ENCODE peak calls at places on chromosomes 11 and 22, in nine cellular contexts. U, X, Z, H, E, V, P, N and D are unnamed samples.

GRCh38 chr22:50247748-50248147 is 2.9 kb upstream of the TUBGCP6 start:
- DNase-seq in U (no peak), Z (no peak), H (no peak), P (no peak), E (no peak), X (no peak), V (no peak), N (peak; percentile 46), D (no peak)

GRCh38 chr22:48955351-48956311 is 872.0 kb downstream of the BRD1 start:
- DNase-seq in P (no peak), H (no peak), U (no peak), E (no peak), V (no peak), N (no peak), X (no peak), Z (no peak), D (no peak)

GRCh38 chr11:86515297-86516094 is 140.8 kb downstream of the CCDC81 start:
- DNase-seq in Z (peak; percentile 89), U (no peak), P (no peak), N (peak; percentile 86), H (no peak), E (no peak), V (no peak), X (peak; percentile 92), D (no peak)

GRCh38 chr11:118016094-118016493 is 29.9 kb downstream of the IL10RA start:
- DNase-seq in N (no peak), E (no peak), X (no peak), P (no peak), Z (no peak), H (no peak), U (no peak), V (no peak), D (no peak)

GRCh38 chr11:72079776-72080325 is 491 bp downstream of the NUMA1 start:
- DNase-seq in N (no peak), Z (no peak), P (no peak), U (no peak), V (no peak), H (peak; percentile 39), E (peak; percentile 48), X (no peak), D (no peak)

GRCh38 chr11:77559686-77560425 is 29.9 kb upstream of the AQP11 start:
- DNase-seq in H (peak; percentile 86), V (no peak), U (no peak), N (peak; percentile 95), P (no peak), Z (peak; percentile 90), E (peak; percentile 66), X (peak; percentile 76), D (no peak)

GRCh38 chr11:134741453-134742227 is 329.6 kb upstream of the B3GAT1 start:
- DNase-seq in P (no peak), H (no peak), Z (no peak), N (no peak), U (no peak), X (no peak), E (no peak), V (no peak), D (no peak)

GRCh38 chr11:77340501-77340900 is 39.0 kb upstream of the GDPD4 start:
- DNase-seq in X (no peak), E (no peak), Z (no peak), N (no peak), P (no peak), U (no peak), V (no peak), H (no peak), D (no peak)

GRCh38 chr11:46114961-46115360 is 6.3 kb downstream of the PHF21A start:
- DNase-seq in E (no peak), H (no peak), V (no peak), X (no peak), P (no peak), N (no peak), Z (no peak), U (no peak), D (no peak)

GRCh38 chr11:70650075-70650909 is 252.0 kb downstream of the CTTN start:
- DNase-seq in U (peak; percentile 21), X (peak; percentile 4), Z (no peak), E (peak; percentile 75), H (peak; percentile 52), P (peak; percentile 24), V (peak; percentile 6), N (peak; percentile 54), D (peak; percentile 85)

GRCh38 chr11:33631749-33632091 is 68.9 kb downstream of the C11orf91 start:
- DNase-seq in Z (no peak), N (no peak), V (no peak), H (no peak), X (no peak), E (no peak), U (no peak), P (no peak), D (no peak)

GRCh38 chr11:118602331-118602730 is 5.1 kb upstream of the PHLDB1 start:
- DNase-seq in P (no peak), H (no peak), U (no peak), N (no peak), X (no peak), Z (no peak), V (no peak), E (no peak), D (no peak)

GRCh38 chr11:102287963-102288744 is 29.1 kb upstream of the BIRC3 start:
- DNase-seq in U (no peak), X (peak; percentile 31), H (no peak), Z (peak; percentile 92), N (peak; percentile 81), P (no peak), E (peak; percentile 81), V (no peak), D (no peak)

GRCh38 chr22:20427945-20428417 is 9.6 kb downstream of the SCARF2 start:
- DNase-seq in Z (no peak), N (no peak), H (no peak), E (no peak), V (no peak), X (no peak), U (no peak), P (no peak), D (no peak)

GRCh38 chr11:72738199-72739141 is 13.7 kb downstream of the ARAP1 start:
- DNase-seq in X (peak; percentile 44), U (no peak), Z (peak; percentile 67), H (no peak), E (no peak), P (no peak), V (no peak), N (peak; percentile 48), D (no peak)

GRCh38 chr11:33706546-33706945 is 5.9 kb upstream of the C11orf91 start:
- DNase-seq in U (no peak), V (no peak), H (no peak), P (no peak), Z (no peak), X (no peak), E (no peak), N (no peak), D (no peak)